ENCODE peak calls at places on chromosomes 11 and 22, in five cellular contexts. One of them, this sample, is unnamed.

GRCh38 chr22:32706149-32706548 is 95.4 kb upstream of the TIMP3 start:
- DNase-seq in Calu3: no peak
- DNase-seq in EL: no peak
- DNase-seq in stimulated activated CD4-positive, alpha-beta T cell treated with anti-CD3 and anti-CD28 coated beads, Interleukin-15, amount 100 ng/mL, for 1 hour: no peak
- DNase-seq in astrocyte of the hippocampus: no peak
- DNase-seq in this sample: no peak

GRCh38 chr11:21556936-21557335 is 635.9 kb upstream of the ANO5 start:
- DNase-seq in astrocyte of the hippocampus: no peak
- DNase-seq in EL: no peak
- DNase-seq in Calu3: no peak
- DNase-seq in stimulated activated CD4-positive, alpha-beta T cell treated with anti-CD3 and anti-CD28 coated beads, Interleukin-15, amount 100 ng/mL, for 1 hour: no peak
- DNase-seq in this sample: no peak

GRCh38 chr22:37427128-37427710 is at the start of gene ELFN2:
- DNase-seq in Calu3: peak
- DNase-seq in astrocyte of the hippocampus: peak
- DNase-seq in EL: peak
- DNase-seq in stimulated activated CD4-positive, alpha-beta T cell treated with anti-CD3 and anti-CD28 coated beads, Interleukin-15, amount 100 ng/mL, for 1 hour: no peak
- DNase-seq in this sample: no peak

GRCh38 chr11:17604201-17604912 is 57.3 kb downstream of the OTOG start:
- DNase-seq in astrocyte of the hippocampus: no peak
- DNase-seq in Calu3: no peak
- DNase-seq in EL: no peak
- DNase-seq in stimulated activated CD4-positive, alpha-beta T cell treated with anti-CD3 and anti-CD28 coated beads, Interleukin-15, amount 100 ng/mL, for 1 hour: no peak
- DNase-seq in this sample: no peak

GRCh38 chr11:13861411-13861810 is 101.1 kb upstream of the SPON1 start:
- DNase-seq in EL: no peak
- DNase-seq in astrocyte of the hippocampus: no peak
- DNase-seq in Calu3: no peak
- DNase-seq in stimulated activated CD4-positive, alpha-beta T cell treated with anti-CD3 and anti-CD28 coated beads, Interleukin-15, amount 100 ng/mL, for 1 hour: no peak
- DNase-seq in this sample: no peak

GRCh38 chr11:1460396-1460795 is 26.2 kb downstream of the MOB2 start:
- DNase-seq in EL: no peak
- DNase-seq in astrocyte of the hippocampus: peak
- DNase-seq in Calu3: no peak
- DNase-seq in stimulated activated CD4-positive, alpha-beta T cell treated with anti-CD3 and anti-CD28 coated beads, Interleukin-15, amount 100 ng/mL, for 1 hour: no peak
- DNase-seq in this sample: peak

GRCh38 chr11:35045219-35045819 is 93.7 kb upstream of the CD44 start:
- DNase-seq in EL: no peak
- DNase-seq in Calu3: no peak
- DNase-seq in astrocyte of the hippocampus: no peak
- DNase-seq in stimulated activated CD4-positive, alpha-beta T cell treated with anti-CD3 and anti-CD28 coated beads, Interleukin-15, amount 100 ng/mL, for 1 hour: no peak
- DNase-seq in this sample: no peak

GRCh38 chr22:39244073-39244495 is 698 bp downstream of the PDGFB start:
- DNase-seq in Calu3: no peak
- DNase-seq in stimulated activated CD4-positive, alpha-beta T cell treated with anti-CD3 and anti-CD28 coated beads, Interleukin-15, amount 100 ng/mL, for 1 hour: no peak
- DNase-seq in astrocyte of the hippocampus: no peak
- DNase-seq in EL: peak
- DNase-seq in this sample: peak

GRCh38 chr22:41340357-41340756 is 39.0 kb downstream of the ZC3H7B start:
- DNase-seq in EL: no peak
- DNase-seq in astrocyte of the hippocampus: no peak
- DNase-seq in Calu3: no peak
- DNase-seq in stimulated activated CD4-positive, alpha-beta T cell treated with anti-CD3 and anti-CD28 coated beads, Interleukin-15, amount 100 ng/mL, for 1 hour: no peak
- DNase-seq in this sample: no peak

GRCh38 chr22:32473388-32473952 is 1.1 kb upstream of the FBXO7 start:
- DNase-seq in stimulated activated CD4-positive, alpha-beta T cell treated with anti-CD3 and anti-CD28 coated beads, Interleukin-15, amount 100 ng/mL, for 1 hour: no peak
- DNase-seq in EL: peak
- DNase-seq in Calu3: peak
- DNase-seq in astrocyte of the hippocampus: peak
- DNase-seq in this sample: no peak

GRCh38 chr11:95095858-95096587 is 6.4 kb downstream of the ENDOD1 start:
- DNase-seq in EL: peak
- DNase-seq in astrocyte of the hippocampus: peak
- DNase-seq in stimulated activated CD4-positive, alpha-beta T cell treated with anti-CD3 and anti-CD28 coated beads, Interleukin-15, amount 100 ng/mL, for 1 hour: no peak
- DNase-seq in Calu3: no peak
- DNase-seq in this sample: no peak

GRCh38 chr11:44651535-44652130 is 75.1 kb upstream of the TSPAN18 start:
- DNase-seq in stimulated activated CD4-positive, alpha-beta T cell treated with anti-CD3 and anti-CD28 coated beads, Interleukin-15, amount 100 ng/mL, for 1 hour: no peak
- DNase-seq in EL: no peak
- DNase-seq in Calu3: no peak
- DNase-seq in astrocyte of the hippocampus: no peak
- DNase-seq in this sample: no peak

GRCh38 chr22:33605686-33606085 is 314.6 kb downstream of the LARGE1 start:
- DNase-seq in stimulated activated CD4-positive, alpha-beta T cell treated with anti-CD3 and anti-CD28 coated beads, Interleukin-15, amount 100 ng/mL, for 1 hour: no peak
- DNase-seq in EL: no peak
- DNase-seq in Calu3: no peak
- DNase-seq in astrocyte of the hippocampus: no peak
- DNase-seq in this sample: no peak

GRCh38 chr22:45007247-45007945 is 2.4 kb downstream of the PHF21B start:
- DNase-seq in EL: peak
- DNase-seq in stimulated activated CD4-positive, alpha-beta T cell treated with anti-CD3 and anti-CD28 coated beads, Interleukin-15, amount 100 ng/mL, for 1 hour: no peak
- DNase-seq in Calu3: peak
- DNase-seq in astrocyte of the hippocampus: peak
- DNase-seq in this sample: peak

GRCh38 chr11:68145120-68145866 is 24.1 kb upstream of the CHKA start:
- DNase-seq in EL: no peak
- DNase-seq in astrocyte of the hippocampus: peak
- DNase-seq in stimulated activated CD4-positive, alpha-beta T cell treated with anti-CD3 and anti-CD28 coated beads, Interleukin-15, amount 100 ng/mL, for 1 hour: no peak
- DNase-seq in Calu3: peak
- DNase-seq in this sample: no peak

GRCh38 chr11:44954051-44954906 is 3.6 kb upstream of the TP53I11 start:
- DNase-seq in EL: no peak
- DNase-seq in Calu3: no peak
- DNase-seq in stimulated activated CD4-positive, alpha-beta T cell treated with anti-CD3 and anti-CD28 coated beads, Interleukin-15, amount 100 ng/mL, for 1 hour: no peak
- DNase-seq in astrocyte of the hippocampus: no peak
- DNase-seq in this sample: no peak

GRCh38 chr22:42747701-42748513 is 27.2 kb upstream of the A4GALT start:
- DNase-seq in EL: peak
- DNase-seq in stimulated activated CD4-positive, alpha-beta T cell treated with anti-CD3 and anti-CD28 coated beads, Interleukin-15, amount 100 ng/mL, for 1 hour: no peak
- DNase-seq in Calu3: no peak
- DNase-seq in astrocyte of the hippocampus: peak
- DNase-seq in this sample: no peak

GRCh38 chr11:72583616-72584292 is 90.5 kb downstream of the PDE2A start:
- DNase-seq in astrocyte of the hippocampus: no peak
- DNase-seq in EL: no peak
- DNase-seq in Calu3: no peak
- DNase-seq in stimulated activated CD4-positive, alpha-beta T cell treated with anti-CD3 and anti-CD28 coated beads, Interleukin-15, amount 100 ng/mL, for 1 hour: no peak
- DNase-seq in this sample: no peak

GRCh38 chr11:69950120-69950519 is 128.0 kb upstream of the ANO1 start:
- DNase-seq in stimulated activated CD4-positive, alpha-beta T cell treated with anti-CD3 and anti-CD28 coated beads, Interleukin-15, amount 100 ng/mL, for 1 hour: no peak
- DNase-seq in EL: peak
- DNase-seq in astrocyte of the hippocampus: peak
- DNase-seq in Calu3: peak
- DNase-seq in this sample: no peak

GRCh38 chr22:43203471-43203981 is 16.6 kb upstream of the TTLL12 start:
- DNase-seq in astrocyte of the hippocampus: no peak
- DNase-seq in Calu3: no peak
- DNase-seq in EL: no peak
- DNase-seq in stimulated activated CD4-positive, alpha-beta T cell treated with anti-CD3 and anti-CD28 coated beads, Interleukin-15, amount 100 ng/mL, for 1 hour: no peak
- DNase-seq in this sample: no peak

GRCh38 chr22:36192601-36193000 is 9.0 kb downstream of the APOL4 start:
- DNase-seq in EL: no peak
- DNase-seq in Calu3: no peak
- DNase-seq in astrocyte of the hippocampus: peak
- DNase-seq in stimulated activated CD4-positive, alpha-beta T cell treated with anti-CD3 and anti-CD28 coated beads, Interleukin-15, amount 100 ng/mL, for 1 hour: no peak
- DNase-seq in this sample: no peak

This sample was measured in prostate gland.